ENCODE peak calls at places on chromosome 1, in seven cellular contexts. X is cerebellar nuclear complex, F is kidney glomerular epithelial cell, L is A172, N is fibroblast of the aortic adventitia, Y is A549, S is Right ventricle myocardium inferior. U is an unnamed sample.

GRCh38 chr1:183896466-183897026 is 91.6 kb downstream of the RGL1 start:
- DNase-seq in F (no peak), N (no peak), Y (no peak), L (peak; percentile 41), X (no peak), S (no peak), U (peak; percentile 6)

GRCh38 chr1:204438628-204439027 is 27.0 kb upstream of the PPP1R15B start:
- DNase-seq in N (peak; percentile 100), Y (peak; percentile 66), X (no peak), F (peak; percentile 97), S (no peak), L (peak; percentile 99), U (no peak)

GRCh38 chr1:100622037-100622436 is 84.1 kb downstream of the GPR88 start:
- DNase-seq in S (no peak), F (peak; percentile 100), L (peak; percentile 96), Y (peak; percentile 81), X (no peak), N (peak; percentile 94), U (no peak)

GRCh38 chr1:212512731-212513559 is 80.2 kb downstream of the NENF start:
- DNase-seq in F (peak; percentile 58), X (no peak), L (peak; percentile 100), N (peak; percentile 27), Y (peak; percentile 81), S (no peak), U (no peak)

GRCh38 chr1:72439036-72439435 is 156.7 kb upstream of the NEGR1 start:
- DNase-seq in Y (no peak), S (no peak), N (peak; percentile 27), L (no peak), X (no peak), F (peak; percentile 14), U (no peak)

GRCh38 chr1:9413143-9413876 is 120.6 kb downstream of the SPSB1 start:
- DNase-seq in F (peak; percentile 81), X (no peak), S (no peak), N (peak; percentile 95), L (peak; percentile 66), Y (peak; percentile 49), U (peak; percentile 81)

GRCh38 chr1:95206514-95206913 is 27.5 kb upstream of the RWDD3 start:
- DNase-seq in X (no peak), L (no peak), Y (no peak), F (no peak), S (no peak), N (no peak), U (no peak)

GRCh38 chr1:240031414-240031813 is 60.3 kb upstream of the FMN2 start:
- DNase-seq in L (peak; percentile 82), F (peak; percentile 74), S (no peak), N (peak; percentile 34), X (no peak), Y (peak; percentile 41), U (no peak)

GRCh38 chr1:62362952-62363325 is 43.7 kb upstream of the KANK4 start:
- DNase-seq in L (no peak), X (no peak), S (no peak), Y (no peak), F (no peak), N (no peak), U (no peak)

GRCh38 chr1:37255111-37255795 is 219.1 kb upstream of the ZC3H12A start:
- DNase-seq in N (peak; percentile 1), X (no peak), Y (peak; percentile 19), S (no peak), F (no peak), L (no peak), U (no peak)

GRCh38 chr1:214636436-214636835 is 33.4 kb downstream of the CENPF start:
- DNase-seq in X (no peak), Y (no peak), F (no peak), L (no peak), S (no peak), N (no peak), U (no peak)

GRCh38 chr1:81410351-81410750 is 390.4 kb upstream of the ADGRL2 start:
- DNase-seq in S (no peak), N (no peak), Y (no peak), X (no peak), F (no peak), L (no peak), U (no peak)

GRCh38 chr1:43284711-43285110 is 670 bp downstream of the C1orf210 start:
- DNase-seq in F (no peak), X (no peak), L (no peak), N (no peak), Y (no peak), S (no peak), U (no peak)

GRCh38 chr1:2297246-2298011 is 69.3 kb downstream of the SKI start:
- DNase-seq in X (no peak), L (no peak), F (no peak), S (no peak), N (no peak), Y (no peak), U (no peak)

GRCh38 chr1:75640137-75640536 is 29.2 kb upstream of the SLC44A5 start:
- DNase-seq in X (no peak), Y (no peak), L (no peak), N (no peak), F (no peak), S (no peak), U (no peak)

GRCh38 chr1:25724986-25725385 is 75.0 kb upstream of the SELENON start:
- DNase-seq in X (no peak), L (no peak), S (no peak), Y (no peak), N (no peak), F (no peak), U (no peak)

GRCh38 chr1:1136547-1137230 is 20.8 kb upstream of the C1orf159 start:
- DNase-seq in S (no peak), X (no peak), Y (no peak), L (no peak), F (no peak), N (no peak), U (no peak)

GRCh38 chr1:46582972-46583371 is 21.1 kb downstream of the MKNK1 start:
- DNase-seq in N (no peak), Y (no peak), S (peak; percentile 81), F (no peak), L (no peak), X (no peak), U (no peak)

GRCh38 chr1:29162476-29163138 is 19.1 kb downstream of the SRSF4 start:
- DNase-seq in Y (no peak), N (peak; percentile 47), L (no peak), X (no peak), F (no peak), S (no peak), U (no peak)

GRCh38 chr1:244545511-244545910 is 84.4 kb downstream of the CATSPERE start:
- DNase-seq in S (no peak), F (no peak), N (peak; percentile 51), X (no peak), Y (no peak), L (no peak), U (no peak)

GRCh38 chr1:12405325-12406217 is 175.7 kb downstream of the VPS13D start:
- DNase-seq in N (peak; percentile 83), Y (peak; percentile 34), L (peak; percentile 5), F (no peak), X (no peak), S (no peak), U (no peak)

GRCh38 chr1:9615316-9616063 is 26.8 kb downstream of the TMEM201 start:
- DNase-seq in S (no peak), N (peak; percentile 37), L (peak; percentile 10), X (no peak), F (no peak), Y (peak; percentile 65), U (peak; percentile 31)

GRCh38 chr1:232950919-232951579 is 638 bp downstream of the NTPCR start:
- DNase-seq in N (peak; percentile 24), X (no peak), L (peak; percentile 24), F (peak; percentile 21), Y (peak; percentile 39), S (no peak), U (no peak)

GRCh38 chr1:222233441-222234180 is 314.3 kb downstream of the HHIPL2 start:
- DNase-seq in N (peak; percentile 71), X (no peak), F (no peak), L (no peak), Y (no peak), S (no peak), U (no peak)

GRCh38 chr1:74506311-74506710 is 6.1 kb downstream of the LRRC53 start:
- DNase-seq in Y (no peak), F (no peak), N (no peak), X (no peak), S (no peak), L (no peak), U (no peak)

GRCh38 chr1:84347547-84348239 is 46.2 kb downstream of the SAMD13 start:
- DNase-seq in Y (no peak), X (no peak), F (no peak), L (no peak), S (no peak), N (peak; percentile 4), U (no peak)

U was measured in stimulated activated naive B cell treated with anti-CD40 and anti-IgM and Interleukin-4, amounts not matched to agents 10 μg/mL and 1 μg/mL and 100 μg/mL, for 72 hours.